ENCODE peak calls at places on chromosomes 3 and 15, in five cellular contexts. G is right cardiac atrium, V is GM04503, J is GM18507, P is posterior vena cava. B is an unnamed sample.

GRCh38 chr3:178059124-178059523 is 477.1 kb upstream of the KCNMB2 start:
- DNase-seq in G (no peak), V (no peak), J (no peak), P (no peak), B (peak)

GRCh38 chr3:9497821-9498565 is 55.6 kb downstream of the LHFPL4 start:
- DNase-seq in G (no peak), V (no peak), J (no peak), P (no peak), B (peak)

GRCh38 chr3:3800685-3801509 is 1.7 kb downstream of the LRRN1 start:
- DNase-seq in G (peak), V (no peak), J (no peak), P (peak), B (no peak)

GRCh38 chr3:81277853-81278252 is 483.6 kb downstream of the GBE1 start:
- DNase-seq in G (no peak), V (no peak), J (no peak), P (no peak), B (peak)

GRCh38 chr3:127458698-127459097 is 131.8 kb downstream of the TPRA1 start:
- DNase-seq in G (no peak), V (no peak), J (no peak), P (peak), B (no peak)

GRCh38 chr3:67875338-67875737 is 220.9 kb upstream of the SUCLG2 start:
- DNase-seq in G (no peak), V (no peak), J (no peak), P (no peak), B (peak)

GRCh38 chr3:46931631-46932441 is 44.7 kb downstream of the CCDC12 start:
- DNase-seq in G (peak), V (no peak), J (no peak), P (peak), B (no peak)

GRCh38 chr3:108189477-108189876 is 32.7 kb downstream of the IFT57 start:
- DNase-seq in G (no peak), V (no peak), J (no peak), P (no peak), B (no peak)

GRCh38 chr15:87949934-87950298 is 306.6 kb downstream of the NTRK3 start:
- DNase-seq in G (peak), V (no peak), J (no peak), P (no peak), B (no peak)

GRCh38 chr15:43974852-43975251 is 148.1 kb downstream of the WDR76 start:
- DNase-seq in G (no peak), V (no peak), J (peak), P (no peak), B (no peak)

B was measured in HCEC 1CT.